ENCODE peak calls at places on chromosomes 11 and 22, in seven cellular contexts. S is cardiac fibroblast, M is BJ, R is endothelial cell, Y is astrocyte, V is Calu3, T is tibial artery. D is an unnamed sample.

GRCh38 chr11:35013514-35014191 is 97.2 kb downstream of the PDHX start:
- DNase-seq in S (peak), M (no peak), R (no peak), Y (no peak), V (no peak), T (no peak), D (no peak)

GRCh38 chr22:35824256-35824655 is 106.6 kb downstream of the APOL5 start:
- DNase-seq in S (no peak), M (no peak), R (no peak), Y (no peak), V (no peak), T (no peak), D (no peak)

GRCh38 chr11:62747475-62748160 is 6.3 kb downstream of the ZBTB3 start:
- DNase-seq in S (no peak), M (no peak), R (no peak), Y (no peak), V (no peak), T (no peak), D (no peak)

GRCh38 chr22:48089601-48090331 is 1327.3 kb downstream of the TBC1D22A start:
- DNase-seq in S (peak), M (no peak), R (no peak), Y (no peak), V (no peak), T (peak), D (no peak)

GRCh38 chr11:3969613-3970012 is 114.1 kb downstream of the STIM1 start:
- DNase-seq in S (no peak), M (no peak), R (no peak), Y (no peak), V (no peak), T (no peak), D (no peak)

GRCh38 chr11:122804161-122804560 is 34.1 kb upstream of the CRTAM start:
- DNase-seq in S (peak), M (no peak), R (peak), Y (no peak), V (no peak), T (no peak), D (no peak)

GRCh38 chr11:134939905-134940304 is 527.9 kb upstream of the B3GAT1 start:
- DNase-seq in S (no peak), M (no peak), R (peak), Y (no peak), V (no peak), T (no peak), D (no peak)

GRCh38 chr11:28169816-28170215 is 61.6 kb downstream of the METTL15 start:
- DNase-seq in S (peak), M (no peak), R (no peak), Y (peak), V (no peak), T (no peak), D (no peak)

GRCh38 chr22:29454186-29454745 is 15.9 kb downstream of the RFPL1 start:
- DNase-seq in S (no peak), M (no peak), R (no peak), Y (no peak), V (no peak), T (no peak), D (no peak)

GRCh38 chr22:47811971-47812370 is 1049.5 kb downstream of the TBC1D22A start:
- DNase-seq in S (no peak), M (no peak), R (no peak), Y (no peak), V (no peak), T (no peak), D (no peak)

GRCh38 chr22:46769191-46769675 is 6.8 kb downstream of the TBC1D22A start:
- DNase-seq in S (no peak), M (no peak), R (no peak), Y (no peak), V (no peak), T (no peak), D (no peak)

GRCh38 chr11:16286095-16286494 is 70.3 kb downstream of the SOX6 start:
- DNase-seq in S (no peak), M (no peak), R (no peak), Y (no peak), V (no peak), T (no peak), D (no peak)

GRCh38 chr11:101706541-101706940 is 122.7 kb upstream of the TRPC6 start:
- DNase-seq in S (peak), M (peak), R (no peak), Y (peak), V (no peak), T (no peak), D (no peak)

GRCh38 chr11:78740175-78741161 is 165.8 kb upstream of the NARS2 start:
- DNase-seq in S (no peak), M (no peak), R (no peak), Y (no peak), V (no peak), T (no peak), D (no peak)

GRCh38 chr11:69339916-69340565 is 46.1 kb downstream of the MYEOV start:
- DNase-seq in S (no peak), M (no peak), R (no peak), Y (no peak), V (no peak), T (no peak), D (no peak)

DNA sequence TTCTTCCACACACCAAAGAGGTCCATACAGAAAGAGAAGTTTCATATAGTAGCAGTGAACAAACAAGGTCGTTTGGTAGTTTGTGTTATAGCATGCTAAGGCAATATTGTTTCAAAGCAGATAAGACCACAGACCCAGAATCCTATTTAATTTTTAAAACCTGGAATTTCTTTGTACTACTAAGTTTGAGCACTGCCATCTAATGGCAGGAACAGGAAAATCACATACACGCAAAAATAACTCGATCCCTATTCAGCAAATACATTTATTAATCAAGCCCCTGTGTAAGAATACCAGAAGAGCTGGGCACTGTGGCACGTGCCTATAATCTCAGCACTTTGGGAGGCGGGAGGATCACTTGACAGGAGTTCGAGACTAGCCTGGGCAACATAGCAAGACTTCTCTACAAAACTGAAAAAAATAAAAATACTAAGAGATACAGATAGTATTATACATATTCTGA is 2.9 kb upstream of the BTBD10 start:
- DNase-seq in S (peak), M (no peak), R (no peak), Y (peak), V (peak), T (no peak), D (no peak)
- TF ChIP-seq CTCF in S (peak), M (peak), R (peak), Y (peak), V (peak), T (peak), D (peak)

DNA sequence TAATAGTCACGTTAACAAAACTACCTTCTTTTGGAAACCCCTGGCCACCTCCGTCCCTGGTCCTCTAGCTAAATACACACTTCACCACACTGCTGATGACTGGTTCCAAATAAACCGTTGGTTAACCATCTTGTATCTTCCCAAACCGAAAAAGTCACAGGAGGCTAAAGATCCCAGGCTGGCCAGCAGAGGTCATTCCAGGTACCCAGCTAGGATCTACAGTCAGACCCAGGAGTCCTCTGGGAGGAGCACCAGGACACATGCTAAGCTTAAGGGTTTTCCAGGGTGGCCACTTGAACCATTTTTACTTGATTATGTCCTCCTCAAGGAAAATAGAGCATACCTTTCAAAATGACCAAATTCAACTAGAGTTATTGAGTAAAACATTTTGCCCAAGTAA is 103.2 kb downstream of the ETS1 start:
- DNase-seq in S (no peak), M (no peak), R (no peak), Y (no peak), V (no peak), T (no peak), D (no peak)
- TF ChIP-seq CTCF in S (no peak), M (no peak), R (no peak), Y (no peak), V (no peak), T (no peak), D (no peak)

GRCh38 chr22:32206774-32207758 is 2.2 kb upstream of the RFPL2 start:
- DNase-seq in S (peak), M (no peak), R (peak), Y (no peak), V (peak), T (no peak), D (no peak)

GRCh38 chr22:32207971-32208480 is 3.2 kb upstream of the RFPL2 start:
- DNase-seq in S (no peak), M (no peak), R (no peak), Y (no peak), V (no peak), T (no peak), D (no peak)

GRCh38 chr22:32204856-32205722 is at the start of gene RFPL2:
- DNase-seq in S (peak), M (no peak), R (peak), Y (peak), V (peak), T (no peak), D (no peak)

GRCh38 chr22:32204211-32204855 is 540 bp downstream of the RFPL2 start:
- DNase-seq in S (no peak), M (no peak), R (no peak), Y (no peak), V (peak), T (no peak), D (no peak)

GRCh38 chr22:32205974-32206773 is 1.3 kb upstream of the RFPL2 start:
- DNase-seq in S (no peak), M (no peak), R (peak), Y (no peak), V (peak), T (no peak), D (no peak)
- TF ChIP-seq CTCF in S (no peak), M (no peak), R (no peak), Y (no peak), V (peak), T (no peak), D (no peak)

DNA sequence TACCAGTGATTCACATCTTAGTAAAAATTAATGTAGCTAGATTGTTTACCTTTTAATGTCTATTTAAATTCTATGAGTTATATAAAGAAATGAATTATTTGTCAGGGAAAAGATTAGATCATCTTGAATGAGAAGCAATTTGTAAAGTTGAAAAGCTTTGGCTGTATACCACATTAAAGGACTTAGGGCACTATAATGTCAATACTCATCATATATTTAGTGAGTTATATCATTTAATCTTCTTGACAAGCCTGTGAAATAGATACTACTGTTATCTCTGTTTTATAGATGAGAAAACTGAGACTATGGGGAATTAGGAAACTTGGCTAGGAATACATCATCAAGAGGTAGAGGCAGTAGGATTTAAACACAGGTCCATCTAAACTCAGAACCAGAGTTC is 160.1 kb downstream of the GUCY1A2 start:
- DNase-seq in S (no peak), M (no peak), R (no peak), Y (no peak), V (no peak), T (no peak), D (no peak)
- TF ChIP-seq CTCF in S (no peak), M (no peak), R (no peak), Y (no peak), V (no peak), T (no peak), D (no peak)

D was measured in AG09319.